ENCODE peak calls at places on chromosomes 13 and 19, in nine cellular contexts. J is HFFc6, S is cardiac fibroblast, V is lower leg skin, T is fibroblast of lung, H is AG09319, F is AG04450, P is endothelial cell, B is A673. Q is an unnamed sample.
A peak's percentile ranks its signal among the peaks of the same experiment; 100 is the strongest.

GRCh38 chr19:14906711-14907110 is 20.8 kb upstream of the OR7A17 start:
- DNase-seq in J (no peak), S (no peak), V (no peak), T (no peak), H (no peak), F (no peak), P (no peak), B (no peak), Q (no peak)

GRCh38 chr13:101535192-101535746 is 82.8 kb downstream of the ITGBL1 start:
- DNase-seq in J (peak; percentile 62), S (peak; percentile 37), V (no peak), T (peak; percentile 23), H (no peak), F (no peak), P (no peak), B (no peak), Q (no peak)

GRCh38 chr13:97130201-97130600 is 91.9 kb upstream of the MBNL2 start:
- DNase-seq in J (no peak), S (peak; percentile 47), V (no peak), T (no peak), H (no peak), F (no peak), P (no peak), B (no peak), Q (peak; percentile 28)

GRCh38 chr19:29404951-29405727 is 120.7 kb upstream of the VSTM2B start:
- DNase-seq in J (no peak), S (no peak), V (no peak), T (no peak), H (no peak), F (no peak), P (no peak), B (no peak), Q (no peak)

GRCh38 chr19:45575216-45575615 is 9.4 kb downstream of the OPA3 start:
- DNase-seq in J (no peak), S (no peak), V (no peak), T (no peak), H (no peak), F (no peak), P (no peak), B (no peak), Q (no peak)

GRCh38 chr19:54339646-54340358 is 840 bp upstream of the LILRA4 start:
- DNase-seq in J (no peak), S (no peak), V (no peak), T (no peak), H (no peak), F (no peak), P (no peak), B (no peak), Q (no peak)

GRCh38 chr19:7931221-7932061 is 5.5 kb upstream of the CTXN1 start:
- DNase-seq in J (no peak), S (no peak), V (no peak), T (no peak), H (no peak), F (no peak), P (no peak), B (no peak), Q (no peak)

GRCh38 chr13:112705286-112705685 is 15.4 kb downstream of the ATP11A start:
- DNase-seq in J (no peak), S (no peak), V (no peak), T (no peak), H (no peak), F (no peak), P (no peak), B (no peak), Q (no peak)

GRCh38 chr19:55311797-55312196 is 13.3 kb downstream of the TMEM150B start:
- DNase-seq in J (no peak), S (no peak), V (no peak), T (no peak), H (no peak), F (no peak), P (no peak), B (no peak), Q (no peak)

GRCh38 chr19:38264486-38265212 is at the start of gene SPINT2:
- DNase-seq in J (no peak), S (no peak), V (no peak), T (no peak), H (no peak), F (no peak), P (peak; percentile 67), B (no peak), Q (no peak)

GRCh38 chr19:900302-901111 is 7.2 kb downstream of the RNU6-9 start:
- DNase-seq in J (no peak), S (no peak), V (no peak), T (no peak), H (no peak), F (no peak), P (no peak), B (peak; percentile 44), Q (peak; percentile 31)

GRCh38 chr13:54356849-54357248 is 1328.2 kb downstream of the OLFM4 start:
- DNase-seq in J (no peak), S (no peak), V (no peak), T (no peak), H (no peak), F (no peak), P (no peak), B (no peak), Q (no peak)

GRCh38 chr19:29771708-29772415 is 39.9 kb upstream of the CCNE1 start:
- DNase-seq in J (peak; percentile 46), S (peak; percentile 57), V (no peak), T (peak; percentile 27), H (peak; percentile 8), F (peak; percentile 4), P (peak; percentile 73), B (peak; percentile 65), Q (peak; percentile 60)

GRCh38 chr19:19274716-19275115 is 1.6 kb upstream of the TM6SF2 start:
- DNase-seq in J (no peak), S (no peak), V (no peak), T (no peak), H (no peak), F (no peak), P (no peak), B (no peak), Q (no peak)

GRCh38 chr13:87314822-87315221 is 356.3 kb upstream of the SLITRK5 start:
- DNase-seq in J (no peak), S (no peak), V (no peak), T (no peak), H (no peak), F (no peak), P (no peak), B (no peak), Q (no peak)

GRCh38 chr19:57560049-57560491 is 407 bp upstream of the ZNF550 start:
- DNase-seq in J (peak; percentile 81), S (peak; percentile 93), V (no peak), T (peak; percentile 70), H (no peak), F (peak; percentile 16), P (no peak), B (peak; percentile 18), Q (peak; percentile 38)

GRCh38 chr13:32150794-32151193 is 119.2 kb downstream of the FRY start:
- DNase-seq in J (peak; percentile 15), S (peak; percentile 35), V (no peak), T (peak; percentile 88), H (peak; percentile 43), F (no peak), P (no peak), B (no peak), Q (no peak)

GRCh38 chr13:29885967-29886366 is 35.5 kb upstream of the UBL3 start:
- DNase-seq in J (no peak), S (no peak), V (no peak), T (no peak), H (no peak), F (no peak), P (no peak), B (no peak), Q (no peak)

GRCh38 chr13:45339867-45340266 is 1.1 kb downstream of the TPT1 start:
- DNase-seq in J (no peak), S (no peak), V (no peak), T (no peak), H (no peak), F (no peak), P (no peak), B (no peak), Q (no peak)

GRCh38 chr19:54179921-54180452 is 7.0 kb upstream of the TMC4 start:
- DNase-seq in J (peak; percentile 62), S (peak; percentile 61), V (no peak), T (peak; percentile 64), H (no peak), F (no peak), P (peak; percentile 75), B (peak; percentile 27), Q (no peak)

GRCh38 chr19:10835754-10836477 is at the start of gene TMED1:
- DNase-seq in J (peak; percentile 99), S (peak; percentile 100), V (peak; percentile 100), T (peak; percentile 98), H (peak; percentile 99), F (peak; percentile 97), P (peak; percentile 98), B (peak; percentile 100), Q (peak; percentile 100)
- TF ChIP-seq CTCF in J (peak; percentile 80), S (peak; percentile 13), V (no peak), T (peak; percentile 10), H (peak; percentile 13), F (peak; percentile 27), P (peak; percentile 54), B (peak; percentile 42), Q (no peak)

GRCh38 chr19:40594657-40595077 is 6.5 kb upstream of the LTBP4 start:
- DNase-seq in J (peak; percentile 47), S (peak; percentile 51), V (no peak), T (peak; percentile 75), H (no peak), F (no peak), P (no peak), B (no peak), Q (peak; percentile 61)
- TF ChIP-seq CTCF in J (no peak), S (peak; percentile 20), V (no peak), T (no peak), H (no peak), F (peak; percentile 29), P (no peak), B (no peak), Q (no peak)

GRCh38 chr13:27712421-27712820 is 79.9 kb upstream of the GSX1 start:
- DNase-seq in J (no peak), S (peak; percentile 12), V (no peak), T (no peak), H (no peak), F (no peak), P (no peak), B (peak; percentile 30), Q (peak; percentile 4)
- TF ChIP-seq CTCF in J (no peak), S (no peak), V (no peak), T (peak; percentile 27), H (peak; percentile 21), F (no peak), P (no peak), B (peak; percentile 46), Q (no peak)

GRCh38 chr13:75197803-75198202 is 284.2 kb downstream of the TBC1D4 start:
- DNase-seq in J (no peak), S (no peak), V (no peak), T (no peak), H (no peak), F (no peak), P (no peak), B (no peak), Q (no peak)

GRCh38 chr13:75194717-75195116 is 287.3 kb downstream of the TBC1D4 start:
- DNase-seq in J (no peak), S (no peak), V (no peak), T (no peak), H (no peak), F (no peak), P (no peak), B (no peak), Q (no peak)

GRCh38 chr13:75195479-75196111 is 286.4 kb downstream of the TBC1D4 start:
- DNase-seq in J (no peak), S (peak; percentile 64), V (no peak), T (no peak), H (no peak), F (no peak), P (no peak), B (no peak), Q (no peak)

GRCh38 chr13:75196112-75196855 is 285.7 kb downstream of the TBC1D4 start:
- DNase-seq in J (no peak), S (peak; percentile 89), V (no peak), T (peak; percentile 36), H (peak; percentile 24), F (no peak), P (no peak), B (no peak), Q (peak; percentile 29)
- TF ChIP-seq CTCF in J (no peak), S (no peak), V (no peak), T (no peak), H (no peak), F (no peak), P (no peak), B (no peak), Q (no peak)